ENCODE peak calls at places on chromosomes 12 and 14, in eight cellular contexts. L, S, C, R, U, A, M and K are unnamed samples.

GRCh38 chr14:100391777-100392176 is 68.6 kb downstream of the SLC25A47 start:
- DNase-seq in C (no peak), R (no peak), A (no peak), U (no peak), M (no peak), S (no peak), L (peak; percentile 67), K (no peak)

GRCh38 chr12:93773122-93773871 is 96.1 kb downstream of the CRADD start:
- DNase-seq in A (no peak), S (no peak), R (peak; percentile 40), M (peak; percentile 87), L (peak; percentile 34), C (no peak), U (no peak), K (no peak)

GRCh38 chr14:95011449-95012020 is 145.8 kb downstream of the DICER1 start:
- DNase-seq in U (no peak), C (no peak), M (no peak), R (no peak), A (no peak), L (no peak), S (no peak), K (no peak)

GRCh38 chr12:69254046-69254445 is 14.7 kb downstream of the CPSF6 start:
- DNase-seq in U (peak; percentile 19), M (no peak), L (peak; percentile 46), R (no peak), A (no peak), C (peak; percentile 34), S (peak; percentile 22), K (no peak)

GRCh38 chr14:53187921-53188463 is 34.9 kb upstream of the DDHD1 start:
- DNase-seq in A (no peak), S (no peak), M (no peak), U (no peak), C (no peak), L (no peak), R (no peak), K (no peak)

GRCh38 chr12:80912906-80913769 is 24.6 kb downstream of the LIN7A start:
- DNase-seq in S (no peak), M (no peak), L (no peak), R (no peak), A (no peak), U (no peak), C (no peak), K (no peak)

GRCh38 chr12:113097716-113098427 is 37.7 kb downstream of the RASAL1 start:
- DNase-seq in C (no peak), R (no peak), S (no peak), M (no peak), A (no peak), L (no peak), U (no peak), K (no peak)

GRCh38 chr12:69556383-69556782 is 28.9 kb upstream of the CCT2 start:
- DNase-seq in M (no peak), C (no peak), L (no peak), S (no peak), R (no peak), A (no peak), U (no peak), K (no peak)

GRCh38 chr12:94145231-94145979 is 3.0 kb upstream of the PLXNC1 start:
- DNase-seq in A (no peak), C (no peak), M (peak; percentile 14), S (peak; percentile 37), L (peak; percentile 55), R (no peak), U (no peak), K (peak; percentile 13)

GRCh38 chr14:54579606-54580005 is 12.7 kb downstream of the SAMD4A start:
- DNase-seq in A (no peak), L (peak; percentile 73), M (peak; percentile 47), U (no peak), R (no peak), S (no peak), C (no peak), K (no peak)

GRCh38 chr14:65169351-65169750 is 67.0 kb upstream of the MAX start:
- DNase-seq in M (peak; percentile 55), R (no peak), S (no peak), U (no peak), A (no peak), C (no peak), L (peak; percentile 89), K (no peak)

GRCh38 chr12:180445-180844 is 33.5 kb downstream of the SLC6A12 start:
- DNase-seq in R (no peak), M (peak; percentile 53), L (peak; percentile 58), C (no peak), A (peak; percentile 36), S (peak; percentile 79), U (no peak), K (peak; percentile 37)

GRCh38 chr12:89373772-89374572 is 21.7 kb upstream of the DUSP6 start:
- DNase-seq in L (peak; percentile 90), C (no peak), R (no peak), U (no peak), A (no peak), S (no peak), M (peak; percentile 83), K (no peak)

GRCh38 chr12:106919910-106920544 is 35.7 kb upstream of the TMEM263 start:
- DNase-seq in R (no peak), S (peak; percentile 13), A (no peak), C (peak; percentile 22), M (peak; percentile 30), U (peak; percentile 47), L (peak; percentile 63), K (no peak)

GRCh38 chr14:89022274-89022673 is 197.8 kb downstream of the TTC8 start:
- DNase-seq in A (no peak), R (no peak), S (no peak), M (no peak), U (no peak), C (no peak), L (no peak), K (no peak)

GRCh38 chr12:81596558-81596957 is 162.6 kb downstream of the PPFIA2 start:
- DNase-seq in L (no peak), U (no peak), C (no peak), R (no peak), A (no peak), S (no peak), M (no peak), K (no peak)

GRCh38 chr14:104695660-104696000 is 6.2 kb downstream of the INF2 start:
- DNase-seq in R (no peak), L (no peak), U (no peak), A (no peak), C (no peak), S (no peak), M (no peak), K (no peak)

GRCh38 chr12:108596854-108597558 is 878 bp downstream of the TMEM119 start:
- DNase-seq in M (no peak), A (no peak), S (no peak), R (no peak), U (no peak), L (no peak), C (no peak), K (no peak)

GRCh38 chr12:111271674-111272418 is 97.0 kb downstream of the PHETA1 start:
- DNase-seq in U (no peak), L (no peak), R (no peak), C (no peak), S (no peak), M (no peak), A (no peak), K (no peak)

GRCh38 chr14:101181717-101182313 is 278.3 kb upstream of the RTL1 start:
- DNase-seq in M (no peak), U (no peak), C (no peak), S (no peak), A (no peak), R (no peak), L (no peak), K (no peak)

GRCh38 chr14:34721129-34721528 is 6.7 kb upstream of the CFL2 start:
- DNase-seq in A (no peak), S (no peak), R (no peak), U (no peak), M (no peak), L (no peak), C (no peak), K (no peak)

GRCh38 chr14:57578427-57579220 is 85.0 kb upstream of the CCDC198 start:
- DNase-seq in M (no peak), U (no peak), S (no peak), L (no peak), C (no peak), A (no peak), R (no peak), K (no peak)

GRCh38 chr12:94100254-94100653 is 48.1 kb upstream of the PLXNC1 start:
- DNase-seq in C (no peak), L (peak; percentile 58), S (no peak), R (no peak), A (no peak), M (peak; percentile 63), U (no peak), K (no peak)

GRCh38 chr12:109744991-109745942 is 31.6 kb downstream of the FAM222A start:
- DNase-seq in U (no peak), S (no peak), R (no peak), M (no peak), C (no peak), A (no peak), L (peak; percentile 24), K (peak; percentile 14)

GRCh38 chr12:119693006-119693405 is 25.1 kb downstream of the PRKAB1 start:
- DNase-seq in C (no peak), L (peak; percentile 90), R (no peak), M (no peak), S (no peak), A (no peak), U (no peak), K (no peak)

GRCh38 chr12:1741154-1741949 is 50.5 kb downstream of the ADIPOR2 start:
- DNase-seq in S (no peak), L (peak; percentile 30), U (no peak), A (no peak), C (no peak), R (no peak), M (no peak), K (no peak)

GRCh38 chr14:101101456-101102056 is 198.0 kb upstream of the RTL1 start:
- DNase-seq in C (no peak), L (no peak), A (no peak), R (no peak), S (no peak), U (no peak), M (no peak), K (no peak)

GRCh38 chr12:114481200-114481535 is 75.2 kb upstream of the TBX5 start:
- DNase-seq in L (no peak), U (no peak), M (no peak), R (no peak), S (no peak), C (no peak), A (no peak), K (no peak)

GRCh38 chr12:54032627-54033100 is at the start of gene HOXC5:
- DNase-seq in U (peak; percentile 87), R (peak; percentile 52), M (peak; percentile 16), L (peak; percentile 38), A (no peak), C (peak; percentile 73), S (peak; percentile 50), K (peak; percentile 14)

GRCh38 chr12:106903241-106903950 is 52.3 kb upstream of the TMEM263 start:
- DNase-seq in U (peak; percentile 85), A (no peak), R (peak; percentile 70), M (peak; percentile 56), C (peak; percentile 44), S (no peak), L (peak; percentile 33), K (no peak)

GRCh38 chr12:6903712-6904111 is 910 bp upstream of the LRRC23 start:
- DNase-seq in R (no peak), S (no peak), A (no peak), U (no peak), M (no peak), C (no peak), L (no peak), K (no peak)